ENCODE peak calls at places on chromosome X, in four cellular contexts. O, U, J and Z are unnamed samples.

GRCh38 chrX:21865436-21865835 is 9.6 kb downstream of the YY2 start:
- DNase-seq in O (no peak), J (no peak), U (no peak), Z (no peak)

GRCh38 chrX:100600340-100600739 is 15.6 kb downstream of the TNMD start:
- DNase-seq in J (no peak), U (no peak), O (no peak), Z (no peak)

GRCh38 chrX:48938721-48939416 is 18.5 kb downstream of the OTUD5 start:
- DNase-seq in J (no peak), U (no peak), O (no peak), Z (no peak)

GRCh38 chrX:41561045-41561444 is 113.9 kb downstream of the NYX start:
- DNase-seq in J (no peak), O (no peak), U (peak), Z (no peak)

GRCh38 chrX:133685806-133686205 is 270.5 kb upstream of the GPC4 start:
- DNase-seq in J (no peak), O (no peak), U (no peak), Z (no peak)

GRCh38 chrX:9644335-9644734 is 121.3 kb downstream of the GPR143 start:
- DNase-seq in O (no peak), U (no peak), J (no peak), Z (no peak)

GRCh38 chrX:57964975-57965374 is 54.7 kb upstream of the ZXDA start:
- DNase-seq in J (no peak), U (no peak), O (no peak), Z (no peak)

GRCh38 chrX:12975670-12975965 is 708 bp downstream of the TMSB4X start:
- DNase-seq in O (no peak), U (no peak), J (no peak), Z (no peak)

GRCh38 chrX:134172588-134173259 is 64.3 kb upstream of the CCDC160 start:
- DNase-seq in U (no peak), J (no peak), O (no peak), Z (peak)

GRCh38 chrX:42565739-42566138 is 212.2 kb downstream of the PPP1R2C start:
- DNase-seq in U (no peak), J (no peak), O (no peak), Z (no peak)

GRCh38 chrX:19799319-19800182 is 87.8 kb downstream of the SH3KBP1 start:
- DNase-seq in U (peak), O (no peak), J (no peak), Z (no peak)

GRCh38 chrX:111353810-111354209 is 58.2 kb downstream of the DCX start:
- DNase-seq in J (no peak), U (no peak), O (no peak), Z (no peak)

GRCh38 chrX:128818690-128819089 is 704.6 kb downstream of the SMARCA1 start:
- DNase-seq in U (no peak), O (no peak), J (no peak), Z (no peak)

GRCh38 chrX:32483534-32484136 is 727.7 kb downstream of the DMD start:
- DNase-seq in U (no peak), J (no peak), O (no peak), Z (no peak)

GRCh38 chrX:119693996-119694451 is 1.1 kb upstream of the SEPTIN6 start:
- DNase-seq in J (no peak), U (no peak), O (no peak), Z (no peak)

GRCh38 chrX:124333862-124334261 is 1.4 kb downstream of the TEX13D start:
- DNase-seq in U (no peak), J (no peak), O (no peak), Z (no peak)

GRCh38 chrX:39862958-39863357 is 234.8 kb downstream of the BCOR start:
- DNase-seq in J (no peak), U (no peak), O (no peak), Z (no peak)

GRCh38 chrX:110425222-110425621 is 66.6 kb downstream of the RTL9 start:
- DNase-seq in O (no peak), U (no peak), J (no peak), Z (no peak)

GRCh38 chrX:66013195-66013816 is 26.6 kb downstream of the VSIG4 start:
- DNase-seq in O (no peak), U (no peak), J (no peak), Z (no peak)

GRCh38 chrX:150047818-150048217 is 109.5 kb upstream of the EOLA2 start:
- DNase-seq in J (no peak), U (no peak), O (no peak), Z (no peak)

GRCh38 chrX:130594453-130594916 is 192.7 kb downstream of the RBMX2 start:
- DNase-seq in U (no peak), O (no peak), J (no peak), Z (no peak)

GRCh38 chrX:24225265-24225664 is 75.7 kb downstream of the ZFX start:
- DNase-seq in U (no peak), J (no peak), O (no peak), Z (no peak)

GRCh38 chrX:152824841-152825374 is 5.6 kb downstream of the CETN2 start:
- DNase-seq in J (no peak), U (no peak), O (no peak), Z (no peak)

GRCh38 chrX:152831391-152831790 is 528 bp downstream of the NSDHL start:
- DNase-seq in J (no peak), U (no peak), O (no peak), Z (no peak)

GRCh38 chrX:152833378-152833777 is 2.5 kb downstream of the NSDHL start:
- DNase-seq in O (no peak), U (no peak), J (no peak), Z (no peak)

GRCh38 chrX:152832520-152832919 is 1.7 kb downstream of the NSDHL start:
- DNase-seq in U (no peak), J (no peak), O (no peak), Z (no peak)

DNA sequence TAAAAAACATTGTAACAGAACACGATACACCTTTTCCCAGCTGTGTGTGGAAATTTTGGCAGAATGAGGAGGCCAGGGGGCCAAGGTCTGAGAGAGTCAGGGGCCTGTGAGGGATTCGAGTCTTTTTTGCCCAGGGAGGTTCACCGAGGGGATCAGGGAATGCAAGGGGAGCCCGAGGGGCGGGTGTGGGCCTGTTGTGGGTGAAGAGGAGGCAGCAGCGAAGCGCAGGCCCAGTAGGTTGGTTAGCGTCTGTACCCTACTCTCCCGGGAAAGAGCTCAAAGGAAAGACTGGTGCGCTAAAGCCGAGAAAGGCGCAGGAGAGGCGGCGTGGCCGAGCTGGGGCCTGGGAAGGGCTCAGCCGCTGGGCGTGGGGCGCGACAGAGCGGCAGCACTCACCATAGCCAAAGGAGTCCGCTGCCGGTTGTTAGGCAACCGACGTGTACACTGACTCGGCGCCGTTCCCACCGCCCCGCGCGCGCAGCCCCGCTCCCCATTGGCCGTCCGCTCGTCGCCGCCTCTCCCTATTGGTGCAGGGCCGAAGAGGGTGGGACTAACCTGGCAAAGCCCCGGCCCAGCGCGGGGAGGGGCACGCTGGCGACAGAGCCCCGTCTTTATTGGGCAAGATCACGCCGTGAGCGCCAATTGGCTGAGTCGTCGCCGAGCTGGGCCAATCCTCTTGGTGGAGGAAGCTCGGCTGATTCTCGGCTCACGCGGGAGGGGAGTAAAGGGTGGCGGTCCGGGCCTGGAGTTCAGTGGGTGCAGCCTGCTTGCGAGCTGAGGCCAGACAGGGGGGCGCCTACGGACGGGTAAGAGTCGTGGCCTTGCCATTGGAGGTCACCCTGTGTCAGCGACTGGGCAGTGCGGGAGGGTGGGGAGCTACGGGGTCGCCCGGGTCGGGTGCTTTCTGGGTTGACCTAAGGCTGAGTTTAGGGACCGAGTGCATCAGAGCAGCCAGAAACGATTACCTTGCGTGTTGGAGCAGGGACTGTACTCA is at the start of the genes CETN2 and NSDHL:
- DNase-seq in U (peak), O (peak), J (peak), Z (peak)
- H3K27ac ChIP-seq in U (peak), O (no peak), J (peak), Z (no peak)

DNA sequence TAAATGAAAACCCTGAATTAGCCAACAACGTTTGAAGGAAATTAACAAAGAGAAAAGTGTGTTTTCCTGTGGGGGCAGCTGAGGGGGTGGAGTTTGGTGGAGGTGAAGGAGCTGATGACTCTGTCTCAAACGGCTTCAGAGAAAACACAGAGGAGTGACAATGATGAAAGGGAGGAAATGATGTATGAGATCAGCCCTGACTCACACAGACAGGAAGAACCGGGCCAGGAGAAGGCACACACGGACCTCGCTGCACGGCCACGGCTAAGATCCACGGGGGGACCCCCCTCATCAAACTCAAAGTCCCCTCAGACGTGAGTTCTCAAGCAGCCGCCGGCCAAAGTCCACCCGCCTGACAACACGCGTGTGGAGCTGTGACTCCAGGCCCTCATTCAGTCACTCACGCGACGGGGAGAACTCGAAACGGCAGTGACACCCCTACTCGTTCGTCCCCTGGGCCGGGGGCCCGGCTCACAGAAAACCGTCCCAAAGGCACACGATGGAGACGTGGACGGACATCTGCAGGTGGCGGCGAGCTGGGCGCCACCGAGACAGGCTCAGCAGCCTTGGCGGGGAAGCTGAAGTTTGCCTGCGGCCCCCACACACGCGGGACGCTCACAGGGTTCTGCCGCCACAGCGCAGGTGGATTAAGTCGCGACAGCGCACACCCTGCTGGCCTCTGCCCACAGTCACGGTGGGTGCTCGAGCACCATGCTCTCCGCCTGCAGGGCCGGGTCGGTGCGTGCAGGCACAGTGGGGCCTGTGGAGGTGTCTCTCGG is 28.8 kb downstream of the PPP2R3B start:
- DNase-seq in O (no peak), J (no peak), U (no peak), Z (no peak)
- H3K27ac ChIP-seq in O (no peak), J (no peak), U (no peak), Z (no peak)

GRCh38 chrX:153463556-153463955 is 6.8 kb downstream of the HAUS7 start:
- DNase-seq in U (no peak), O (no peak), J (no peak), Z (no peak)

GRCh38 chrX:153464116-153464515 is 6.3 kb downstream of the HAUS7 start:
- DNase-seq in J (no peak), U (no peak), O (no peak), Z (no peak)

GRCh38 chrX:153462291-153462690 is 8.1 kb downstream of the HAUS7 start:
- DNase-seq in J (no peak), O (no peak), U (no peak), Z (no peak)

GRCh38 chrX:153460826-153461225 is 9.6 kb downstream of the HAUS7 start:
- DNase-seq in U (no peak), J (no peak), O (no peak), Z (no peak)

GRCh38 chrX:153463031-153463430 is 7.3 kb downstream of the HAUS7 start:
- DNase-seq in U (no peak), O (no peak), J (no peak), Z (no peak)
- H3K27ac ChIP-seq in U (no peak), O (no peak), J (no peak), Z (no peak)

GRCh38 chrX:151268836-151269235 is 92.5 kb downstream of the GPR50 start:
- DNase-seq in U (no peak), O (no peak), J (no peak), Z (no peak)
- H3K27ac ChIP-seq in U (no peak), O (no peak), J (no peak), Z (no peak)

GRCh38 chrX:54818221-54818620 is 10.7 kb downstream of the MAGED2 start:
- DNase-seq in U (no peak), J (no peak), O (no peak), Z (no peak)
- H3K27ac ChIP-seq in U (no peak), J (no peak), O (no peak), Z (no peak)